ENCODE peak calls at places on chromosomes 16 and 17, in ten cellular contexts. I is activated T-cell treated with anti-CD3 and anti-CD28 coated beads for 1 hour; V is stimulated activated naive CD4-positive, alpha-beta T cell; T is NCI-H460; Q is stomach; U is fibroblast of lung; G is HS-27A; R is substantia nigra; Y is AG04449; E is activated CD4-positive, alpha-beta T cell treated with anti-CD3 and anti-CD28 coated beads for 24 hours. L is an unnamed sample.

GRCh38 chr16:15757630-15758251 is 99.1 kb downstream of the MYH11 start:
- DNase-seq in I (no peak), V (no peak), T (no peak), Q (no peak), U (no peak), G (no peak), R (no peak), Y (no peak), E (no peak), L (no peak)

GRCh38 chr16:88804552-88805339 is 1.2 kb downstream of the CDT1 start:
- DNase-seq in I (no peak), V (no peak), T (no peak), Q (no peak), U (no peak), G (no peak), R (no peak), Y (no peak), E (no peak), L (no peak)

GRCh38 chr17:50865060-50865867 is 890 bp downstream of the TOB1 start:
- DNase-seq in I (peak; percentile 37), V (peak; percentile 45), T (peak; percentile 46), Q (peak; percentile 64), U (peak; percentile 42), G (no peak), R (peak; percentile 63), Y (no peak), E (peak; percentile 30), L (peak; percentile 36)

GRCh38 chr17:58305626-58306025 is 23.0 kb downstream of the TSPOAP1 start:
- DNase-seq in I (no peak), V (no peak), T (no peak), Q (peak; percentile 15), U (no peak), G (no peak), R (no peak), Y (no peak), E (no peak), L (no peak)

GRCh38 chr16:16067127-16067526 is 117.7 kb downstream of the ABCC1 start:
- DNase-seq in I (no peak), V (no peak), T (no peak), Q (no peak), U (peak; percentile 44), G (no peak), R (no peak), Y (no peak), E (no peak), L (no peak)

GRCh38 chr17:77332981-77333685 is 192.4 kb downstream of the SEC14L1 start:
- DNase-seq in I (no peak), V (no peak), T (no peak), Q (peak; percentile 20), U (peak; percentile 86), G (no peak), R (no peak), Y (no peak), E (no peak), L (no peak)

GRCh38 chr16:61993076-61993475 is 43.2 kb downstream of the CDH8 start:
- DNase-seq in I (no peak), V (no peak), T (no peak), Q (no peak), U (no peak), G (no peak), R (no peak), Y (no peak), E (no peak), L (no peak)

GRCh38 chr17:35875439-35876139 is 4.6 kb downstream of the CCL5 start:
- DNase-seq in I (no peak), V (no peak), T (no peak), Q (no peak), U (no peak), G (no peak), R (no peak), Y (no peak), E (no peak), L (no peak)

GRCh38 chr16:20203277-20203676 is 124.0 kb downstream of the GP2 start:
- DNase-seq in I (no peak), V (no peak), T (no peak), Q (no peak), U (no peak), G (no peak), R (no peak), Y (no peak), E (no peak), L (no peak)

GRCh38 chr16:68040506-68041288 is 17.6 kb downstream of the DUS2 start:
- DNase-seq in I (peak; percentile 91), V (peak; percentile 84), T (peak; percentile 76), Q (peak; percentile 90), U (peak; percentile 57), G (peak; percentile 34), R (peak; percentile 35), Y (no peak), E (peak; percentile 91), L (peak; percentile 70)

GRCh38 chr17:48162946-48163506 is 55.5 kb downstream of the SNX11 start:
- DNase-seq in I (no peak), V (no peak), T (no peak), Q (peak; percentile 26), U (no peak), G (no peak), R (no peak), Y (no peak), E (no peak), L (no peak)

GRCh38 chr16:53768167-53768566 is 64.2 kb downstream of the FTO start:
- DNase-seq in I (no peak), V (no peak), T (no peak), Q (no peak), U (no peak), G (no peak), R (no peak), Y (no peak), E (no peak), L (no peak)

GRCh38 chr17:6507535-6507934 is 48.8 kb downstream of the PITPNM3 start:
- DNase-seq in I (no peak), V (no peak), T (peak; percentile 82), Q (no peak), U (peak; percentile 55), G (peak; percentile 64), R (no peak), Y (peak; percentile 29), E (no peak), L (peak; percentile 90)

GRCh38 chr17:45782889-45783592 is 1.1 kb upstream of the CRHR1 start:
- DNase-seq in I (no peak), V (peak; percentile 4), T (peak; percentile 25), Q (no peak), U (no peak), G (no peak), R (no peak), Y (no peak), E (peak; percentile 34), L (no peak)

GRCh38 chr17:64008346-64008745 is 10.2 kb downstream of the PRR29 start:
- DNase-seq in I (no peak), V (no peak), T (no peak), Q (no peak), U (no peak), G (no peak), R (no peak), Y (no peak), E (no peak), L (no peak)

GRCh38 chr16:81815429-81815766 is 36.3 kb downstream of the PLCG2 start:
- DNase-seq in I (no peak), V (no peak), T (no peak), Q (no peak), U (no peak), G (no peak), R (no peak), Y (no peak), E (no peak), L (no peak)

GRCh38 chr16:58393138-58393504 is 850 bp downstream of the GINS3 start:
- DNase-seq in I (no peak), V (no peak), T (peak; percentile 29), Q (no peak), U (no peak), G (no peak), R (no peak), Y (no peak), E (no peak), L (no peak)

GRCh38 chr16:88811600-88811849 is 203 bp downstream of the APRT start:
- DNase-seq in I (no peak), V (no peak), T (no peak), Q (no peak), U (no peak), G (no peak), R (no peak), Y (no peak), E (no peak), L (no peak)

GRCh38 chr16:84851192-84852127 is 31.7 kb downstream of the CRISPLD2 start:
- DNase-seq in I (no peak), V (no peak), T (no peak), Q (peak; percentile 37), U (peak; percentile 96), G (peak; percentile 94), R (no peak), Y (peak; percentile 79), E (no peak), L (no peak)

GRCh38 chr16:67092227-67092626 is 17.5 kb upstream of the PHAF1 start:
- DNase-seq in I (no peak), V (no peak), T (no peak), Q (no peak), U (no peak), G (no peak), R (no peak), Y (peak; percentile 82), E (no peak), L (no peak)

GRCh38 chr16:2819179-2819938 is 2.3 kb downstream of the PRSS21 start:
- DNase-seq in I (no peak), V (no peak), T (no peak), Q (no peak), U (no peak), G (no peak), R (no peak), Y (no peak), E (no peak), L (no peak)

GRCh38 chr16:4947722-4948503 is 10.2 kb upstream of the SEC14L5 start:
- DNase-seq in I (no peak), V (no peak), T (no peak), Q (no peak), U (no peak), G (no peak), R (no peak), Y (no peak), E (no peak), L (peak; percentile 16)

GRCh38 chr16:49755291-49755611 is 100.7 kb downstream of the ZNF423 start:
- DNase-seq in I (no peak), V (no peak), T (peak; percentile 19), Q (no peak), U (peak; percentile 56), G (no peak), R (no peak), Y (no peak), E (no peak), L (no peak)

GRCh38 chr16:84559311-84559932 is 55.0 kb upstream of the MEAK7 start:
- DNase-seq in I (no peak), V (no peak), T (no peak), Q (no peak), U (no peak), G (no peak), R (no peak), Y (no peak), E (no peak), L (no peak)

GRCh38 chr17:43655702-43656275 is 5.9 kb downstream of the MEOX1 start:
- DNase-seq in I (no peak), V (no peak), T (no peak), Q (no peak), U (peak; percentile 14), G (no peak), R (no peak), Y (no peak), E (no peak), L (no peak)

GRCh38 chr17:17176341-17176740 is 29.8 kb downstream of the PLD6 start:
- DNase-seq in I (no peak), V (peak; percentile 18), T (no peak), Q (no peak), U (no peak), G (no peak), R (no peak), Y (no peak), E (no peak), L (no peak)

GRCh38 chr16:47492428-47493357 is 31.6 kb downstream of the PHKB start:
- DNase-seq in I (no peak), V (no peak), T (no peak), Q (peak; percentile 47), U (peak; percentile 39), G (no peak), R (peak; percentile 2), Y (no peak), E (no peak), L (peak; percentile 42)

GRCh38 chr16:85004587-85005205 is 6.6 kb downstream of the ZDHHC7 start:
- DNase-seq in I (no peak), V (no peak), T (no peak), Q (peak; percentile 56), U (peak; percentile 90), G (peak; percentile 92), R (no peak), Y (peak; percentile 70), E (no peak), L (no peak)